ENCODE peak calls at places on chromosomes 3 and 15, in four cellular contexts. S is activated CD4-positive, alpha-beta T cell treated with anti-CD3 and anti-CD28 coated beads for 4 hours; V is HT-29; B is gastrocnemius medialis. I is an unnamed sample.

GRCh38 chr3:57060089-57060829 is at the start of gene SPATA12:
- DNase-seq in S (no peak), V (peak), B (peak), I (peak)

GRCh38 chr3:41652931-41653330 is 309.0 kb downstream of the ULK4 start:
- DNase-seq in S (no peak), V (no peak), B (no peak), I (no peak)

GRCh38 chr15:89209057-89209456 is 12.3 kb downstream of the RLBP1 start:
- DNase-seq in S (no peak), V (no peak), B (no peak), I (no peak)

GRCh38 chr3:15055019-15055557 is 10.0 kb downstream of the MRPS25 start:
- DNase-seq in S (peak), V (no peak), B (no peak), I (no peak)

GRCh38 chr3:187750041-187750512 is 4.8 kb upstream of the BCL6 start:
- DNase-seq in S (no peak), V (peak), B (peak), I (peak)

GRCh38 chr3:24299801-24300626 is 194.6 kb downstream of the THRB start:
- DNase-seq in S (no peak), V (no peak), B (no peak), I (no peak)

GRCh38 chr3:184889312-184889904 is 77.4 kb downstream of the VPS8 start:
- DNase-seq in S (no peak), V (peak), B (no peak), I (no peak)

GRCh38 chr15:85974348-85974705 is 105.3 kb upstream of the AGBL1 start:
- DNase-seq in S (no peak), V (no peak), B (no peak), I (no peak)

GRCh38 chr3:168093790-168094189 is 1.9 kb downstream of the GOLIM4 start:
- DNase-seq in S (no peak), V (no peak), B (no peak), I (no peak)

GRCh38 chr15:56917652-56918045 is 795 bp upstream of the TCF12 start:
- DNase-seq in S (no peak), V (peak), B (no peak), I (no peak)

GRCh38 chr15:85837881-85838280 is 43.2 kb upstream of the KLHL25 start:
- DNase-seq in S (no peak), V (no peak), B (no peak), I (no peak)

GRCh38 chr3:134328147-134328591 is 46.1 kb downstream of the AMOTL2 start:
- DNase-seq in S (no peak), V (no peak), B (no peak), I (peak)

GRCh38 chr15:39539466-39539865 is 41.4 kb upstream of the THBS1 start:
- DNase-seq in S (no peak), V (no peak), B (no peak), I (no peak)

GRCh38 chr15:31337352-31338031 is 10.9 kb downstream of the KLF13 start:
- DNase-seq in S (no peak), V (no peak), B (no peak), I (no peak)

GRCh38 chr15:31605467-31605931 is 278.9 kb downstream of the KLF13 start:
- DNase-seq in S (no peak), V (no peak), B (no peak), I (peak)

GRCh38 chr15:42728562-42728961 is 8.4 kb downstream of the CDAN1 start:
- DNase-seq in S (no peak), V (no peak), B (no peak), I (no peak)

GRCh38 chr3:171162986-171163723 is 136.6 kb upstream of the SLC2A2 start:
- DNase-seq in S (peak), V (peak), B (no peak), I (no peak)

GRCh38 chr15:47688573-47689086 is 28.7 kb upstream of the SEMA6D start:
- DNase-seq in S (no peak), V (no peak), B (no peak), I (no peak)

GRCh38 chr3:94082412-94082937 is 19.6 kb downstream of the NSUN3 start:
- DNase-seq in S (no peak), V (no peak), B (no peak), I (no peak)

GRCh38 chr3:105424412-105425152 is 57.9 kb downstream of the ALCAM start:
- DNase-seq in S (no peak), V (no peak), B (no peak), I (no peak)